ENCODE peak calls at places on chromosomes 2 and 18, in ten cellular contexts. One of them, this sample, is unnamed.

GRCh38 chr18:8507881-8508280 is 101.4 kb upstream of the RAB12 start:
- DNase-seq in HFF-Myc: no peak
- DNase-seq in OCI-LY7: no peak
- DNase-seq in AG09309: peak
- DNase-seq in fibroblast of pulmonary artery: no peak
- DNase-seq in astrocyte of the cerebellum: no peak
- DNase-seq in epithelial cell of esophagus: no peak
- DNase-seq in pancreas: no peak
- DNase-seq in WERI-Rb-1: no peak
- DNase-seq in kidney epithelial cell: no peak
- DNase-seq in this sample: peak

GRCh38 chr18:32373995-32374394 is 96.7 kb downstream of the GAREM1 start:
- DNase-seq in astrocyte of the cerebellum: no peak
- DNase-seq in fibroblast of pulmonary artery: peak
- DNase-seq in WERI-Rb-1: no peak
- DNase-seq in kidney epithelial cell: peak
- DNase-seq in HFF-Myc: no peak
- DNase-seq in pancreas: peak
- DNase-seq in OCI-LY7: no peak
- DNase-seq in epithelial cell of esophagus: peak
- DNase-seq in AG09309: no peak
- DNase-seq in this sample: no peak

GRCh38 chr18:59024829-59025228 is 114.9 kb upstream of the SEC11C start:
- DNase-seq in epithelial cell of esophagus: peak
- DNase-seq in HFF-Myc: peak
- DNase-seq in pancreas: no peak
- DNase-seq in OCI-LY7: no peak
- DNase-seq in WERI-Rb-1: no peak
- DNase-seq in astrocyte of the cerebellum: no peak
- DNase-seq in AG09309: no peak
- DNase-seq in fibroblast of pulmonary artery: peak
- DNase-seq in kidney epithelial cell: no peak
- DNase-seq in this sample: peak

GRCh38 chr2:67037655-67038054 is 359.5 kb upstream of the ETAA1 start:
- DNase-seq in WERI-Rb-1: no peak
- DNase-seq in pancreas: peak
- DNase-seq in OCI-LY7: no peak
- DNase-seq in epithelial cell of esophagus: no peak
- DNase-seq in astrocyte of the cerebellum: no peak
- DNase-seq in AG09309: no peak
- DNase-seq in HFF-Myc: no peak
- DNase-seq in fibroblast of pulmonary artery: no peak
- DNase-seq in kidney epithelial cell: no peak
- DNase-seq in this sample: no peak

GRCh38 chr2:96873651-96874096 is 3.8 kb upstream of the SEMA4C start:
- DNase-seq in pancreas: no peak
- DNase-seq in WERI-Rb-1: no peak
- DNase-seq in astrocyte of the cerebellum: no peak
- DNase-seq in kidney epithelial cell: no peak
- DNase-seq in AG09309: no peak
- DNase-seq in fibroblast of pulmonary artery: no peak
- DNase-seq in epithelial cell of esophagus: no peak
- DNase-seq in OCI-LY7: no peak
- DNase-seq in HFF-Myc: no peak
- DNase-seq in this sample: no peak

GRCh38 chr2:108927936-108928659 is 60.9 kb downstream of the EDAR start:
- DNase-seq in astrocyte of the cerebellum: peak
- DNase-seq in kidney epithelial cell: no peak
- DNase-seq in OCI-LY7: peak
- DNase-seq in fibroblast of pulmonary artery: peak
- DNase-seq in AG09309: peak
- DNase-seq in HFF-Myc: peak
- DNase-seq in epithelial cell of esophagus: peak
- DNase-seq in WERI-Rb-1: peak
- DNase-seq in pancreas: peak
- DNase-seq in this sample: peak

GRCh38 chr2:197144183-197144582 is 166.4 kb downstream of the ANKRD44 start:
- DNase-seq in HFF-Myc: no peak
- DNase-seq in kidney epithelial cell: no peak
- DNase-seq in pancreas: no peak
- DNase-seq in OCI-LY7: no peak
- DNase-seq in fibroblast of pulmonary artery: no peak
- DNase-seq in epithelial cell of esophagus: no peak
- DNase-seq in astrocyte of the cerebellum: no peak
- DNase-seq in AG09309: no peak
- DNase-seq in WERI-Rb-1: no peak
- DNase-seq in this sample: no peak

GRCh38 chr18:37179384-37179783 is 350.5 kb downstream of the KIAA1328 start:
- DNase-seq in epithelial cell of esophagus: no peak
- DNase-seq in OCI-LY7: no peak
- DNase-seq in pancreas: peak
- DNase-seq in AG09309: no peak
- DNase-seq in fibroblast of pulmonary artery: no peak
- DNase-seq in WERI-Rb-1: no peak
- DNase-seq in astrocyte of the cerebellum: no peak
- DNase-seq in HFF-Myc: no peak
- DNase-seq in kidney epithelial cell: no peak
- DNase-seq in this sample: no peak

GRCh38 chr2:162297925-162298552 is 20.4 kb downstream of the IFIH1 start:
- DNase-seq in pancreas: peak
- DNase-seq in kidney epithelial cell: no peak
- DNase-seq in AG09309: peak
- DNase-seq in OCI-LY7: peak
- DNase-seq in WERI-Rb-1: peak
- DNase-seq in astrocyte of the cerebellum: peak
- DNase-seq in epithelial cell of esophagus: peak
- DNase-seq in HFF-Myc: peak
- DNase-seq in fibroblast of pulmonary artery: peak
- DNase-seq in this sample: peak

GRCh38 chr2:85439986-85440385 is 21.5 kb downstream of the SH2D6 start:
- DNase-seq in AG09309: no peak
- DNase-seq in astrocyte of the cerebellum: no peak
- DNase-seq in kidney epithelial cell: no peak
- DNase-seq in WERI-Rb-1: no peak
- DNase-seq in OCI-LY7: no peak
- DNase-seq in epithelial cell of esophagus: no peak
- DNase-seq in pancreas: no peak
- DNase-seq in fibroblast of pulmonary artery: no peak
- DNase-seq in HFF-Myc: no peak
- DNase-seq in this sample: no peak

GRCh38 chr2:239329972-239330572 is 70.7 kb downstream of the HDAC4 start:
- DNase-seq in astrocyte of the cerebellum: no peak
- DNase-seq in OCI-LY7: no peak
- DNase-seq in epithelial cell of esophagus: no peak
- DNase-seq in kidney epithelial cell: no peak
- DNase-seq in AG09309: no peak
- DNase-seq in pancreas: peak
- DNase-seq in fibroblast of pulmonary artery: no peak
- DNase-seq in HFF-Myc: no peak
- DNase-seq in WERI-Rb-1: no peak
- DNase-seq in this sample: no peak

GRCh38 chr2:117401582-117401981 is 412.9 kb upstream of the DDX18 start:
- DNase-seq in WERI-Rb-1: no peak
- DNase-seq in pancreas: no peak
- DNase-seq in HFF-Myc: no peak
- DNase-seq in epithelial cell of esophagus: no peak
- DNase-seq in AG09309: no peak
- DNase-seq in kidney epithelial cell: no peak
- DNase-seq in fibroblast of pulmonary artery: no peak
- DNase-seq in astrocyte of the cerebellum: no peak
- DNase-seq in OCI-LY7: no peak
- DNase-seq in this sample: no peak

GRCh38 chr2:26010943-26011342 is 22.9 kb upstream of the RAB10 start:
- DNase-seq in HFF-Myc: no peak
- DNase-seq in pancreas: no peak
- DNase-seq in epithelial cell of esophagus: no peak
- DNase-seq in OCI-LY7: no peak
- DNase-seq in fibroblast of pulmonary artery: no peak
- DNase-seq in kidney epithelial cell: no peak
- DNase-seq in AG09309: no peak
- DNase-seq in astrocyte of the cerebellum: no peak
- DNase-seq in WERI-Rb-1: no peak
- DNase-seq in this sample: no peak

GRCh38 chr2:238100821-238101771 is 956 bp downstream of the ESPNL start:
- DNase-seq in AG09309: no peak
- DNase-seq in fibroblast of pulmonary artery: no peak
- DNase-seq in epithelial cell of esophagus: no peak
- DNase-seq in kidney epithelial cell: no peak
- DNase-seq in OCI-LY7: no peak
- DNase-seq in pancreas: peak
- DNase-seq in WERI-Rb-1: peak
- DNase-seq in HFF-Myc: no peak
- DNase-seq in astrocyte of the cerebellum: no peak
- DNase-seq in this sample: no peak

GRCh38 chr18:49127606-49128190 is 176.9 kb upstream of the SMAD7 start:
- DNase-seq in OCI-LY7: no peak
- DNase-seq in kidney epithelial cell: no peak
- DNase-seq in epithelial cell of esophagus: no peak
- DNase-seq in astrocyte of the cerebellum: no peak
- DNase-seq in AG09309: no peak
- DNase-seq in WERI-Rb-1: no peak
- DNase-seq in fibroblast of pulmonary artery: no peak
- DNase-seq in HFF-Myc: peak
- DNase-seq in pancreas: no peak
- DNase-seq in this sample: no peak

GRCh38 chr18:46046126-46046525 is 25.9 kb downstream of the PSTPIP2 start:
- DNase-seq in WERI-Rb-1: no peak
- DNase-seq in fibroblast of pulmonary artery: no peak
- DNase-seq in kidney epithelial cell: no peak
- DNase-seq in HFF-Myc: no peak
- DNase-seq in epithelial cell of esophagus: no peak
- DNase-seq in OCI-LY7: no peak
- DNase-seq in astrocyte of the cerebellum: no peak
- DNase-seq in AG09309: no peak
- DNase-seq in pancreas: no peak
- DNase-seq in this sample: no peak

GRCh38 chr2:239290618-239291504 is 110.0 kb downstream of the HDAC4 start:
- DNase-seq in fibroblast of pulmonary artery: no peak
- DNase-seq in HFF-Myc: no peak
- DNase-seq in AG09309: no peak
- DNase-seq in WERI-Rb-1: no peak
- DNase-seq in kidney epithelial cell: no peak
- DNase-seq in astrocyte of the cerebellum: peak
- DNase-seq in epithelial cell of esophagus: peak
- DNase-seq in OCI-LY7: no peak
- DNase-seq in pancreas: no peak
- DNase-seq in this sample: no peak

GRCh38 chr2:176132397-176133086 is 3.0 kb downstream of the HOXD8 start:
- DNase-seq in pancreas: no peak
- DNase-seq in kidney epithelial cell: no peak
- DNase-seq in HFF-Myc: no peak
- DNase-seq in AG09309: no peak
- DNase-seq in epithelial cell of esophagus: no peak
- DNase-seq in astrocyte of the cerebellum: no peak
- DNase-seq in WERI-Rb-1: peak
- DNase-seq in OCI-LY7: no peak
- DNase-seq in fibroblast of pulmonary artery: no peak
- DNase-seq in this sample: peak
- H3K4me3 ChIP-seq in pancreas: no peak
- H3K4me3 ChIP-seq in kidney epithelial cell: peak
- H3K4me3 ChIP-seq in HFF-Myc: no peak
- H3K4me3 ChIP-seq in AG09309: no peak
- H3K4me3 ChIP-seq in epithelial cell of esophagus: no peak
- H3K4me3 ChIP-seq in astrocyte of the cerebellum: peak
- H3K4me3 ChIP-seq in WERI-Rb-1: no peak
- H3K4me3 ChIP-seq in OCI-LY7: peak
- H3K4me3 ChIP-seq in fibroblast of pulmonary artery: no peak
- H3K4me3 ChIP-seq in this sample: peak

DNA sequence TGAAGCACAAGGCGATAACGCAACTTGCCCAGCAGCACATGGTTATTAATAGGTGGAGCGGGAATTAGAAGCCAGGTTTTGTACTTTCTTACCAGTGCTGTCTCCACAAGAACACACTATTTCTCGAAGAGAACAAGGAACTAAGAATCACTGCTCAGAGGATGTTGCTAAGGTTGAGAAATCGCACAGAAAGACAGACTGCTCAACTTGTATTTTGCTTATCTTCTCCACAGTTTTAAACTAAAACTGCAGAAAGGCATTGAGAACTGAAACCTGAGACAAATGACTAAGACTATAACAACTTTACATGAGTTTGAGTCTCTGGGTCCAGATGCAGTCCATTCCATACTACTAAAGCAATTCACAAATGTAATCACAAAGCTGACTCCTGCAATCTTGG is 6.2 kb downstream of the PRKD3 start:
- DNase-seq in fibroblast of pulmonary artery: peak
- DNase-seq in HFF-Myc: no peak
- DNase-seq in astrocyte of the cerebellum: no peak
- DNase-seq in AG09309: no peak
- DNase-seq in WERI-Rb-1: no peak
- DNase-seq in kidney epithelial cell: no peak
- DNase-seq in pancreas: no peak
- DNase-seq in epithelial cell of esophagus: no peak
- DNase-seq in OCI-LY7: peak
- DNase-seq in this sample: peak
- TF ChIP-seq CTCF in fibroblast of pulmonary artery: no peak
- TF ChIP-seq CTCF in HFF-Myc: no peak
- TF ChIP-seq CTCF in astrocyte of the cerebellum: no peak
- TF ChIP-seq CTCF in AG09309: no peak
- TF ChIP-seq CTCF in WERI-Rb-1: no peak
- TF ChIP-seq CTCF in kidney epithelial cell: no peak
- TF ChIP-seq CTCF in pancreas: no peak
- TF ChIP-seq CTCF in epithelial cell of esophagus: no peak
- TF ChIP-seq CTCF in OCI-LY7: no peak
- TF ChIP-seq CTCF in this sample: no peak

GRCh38 chr2:111099402-111099801 is 21.3 kb upstream of the BCL2L11 start:
- DNase-seq in pancreas: no peak
- DNase-seq in HFF-Myc: no peak
- DNase-seq in OCI-LY7: no peak
- DNase-seq in AG09309: no peak
- DNase-seq in epithelial cell of esophagus: no peak
- DNase-seq in kidney epithelial cell: no peak
- DNase-seq in fibroblast of pulmonary artery: no peak
- DNase-seq in astrocyte of the cerebellum: no peak
- DNase-seq in WERI-Rb-1: no peak
- DNase-seq in this sample: no peak
- H3K4me3 ChIP-seq in pancreas: no peak
- H3K4me3 ChIP-seq in HFF-Myc: no peak
- H3K4me3 ChIP-seq in OCI-LY7: no peak
- H3K4me3 ChIP-seq in AG09309: no peak
- H3K4me3 ChIP-seq in epithelial cell of esophagus: no peak
- H3K4me3 ChIP-seq in kidney epithelial cell: no peak
- H3K4me3 ChIP-seq in fibroblast of pulmonary artery: no peak
- H3K4me3 ChIP-seq in astrocyte of the cerebellum: no peak
- H3K4me3 ChIP-seq in WERI-Rb-1: no peak
- H3K4me3 ChIP-seq in this sample: no peak

DNA sequence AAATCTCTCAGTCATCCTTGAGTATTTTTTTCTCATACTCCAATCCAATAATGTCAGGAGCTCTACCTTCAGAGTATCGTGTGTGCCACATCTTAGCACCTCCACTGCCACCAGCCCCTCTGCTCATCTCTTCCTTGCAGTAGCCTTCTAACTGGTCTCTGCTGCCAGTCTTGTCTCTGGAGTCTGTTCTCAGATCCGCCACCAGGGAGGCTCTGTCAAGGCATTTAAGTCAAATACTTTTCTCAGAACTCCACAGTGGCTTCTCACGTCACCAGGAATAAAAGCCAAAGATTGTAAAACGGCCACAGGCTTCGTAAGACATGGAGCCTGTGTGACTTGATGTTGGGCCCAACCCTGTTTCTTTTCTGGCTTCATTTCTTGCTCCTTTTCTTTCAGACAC is 7.1 kb downstream of the UNC50 start:
- DNase-seq in pancreas: no peak
- DNase-seq in fibroblast of pulmonary artery: no peak
- DNase-seq in AG09309: no peak
- DNase-seq in kidney epithelial cell: no peak
- DNase-seq in OCI-LY7: no peak
- DNase-seq in HFF-Myc: no peak
- DNase-seq in astrocyte of the cerebellum: no peak
- DNase-seq in epithelial cell of esophagus: peak
- DNase-seq in WERI-Rb-1: no peak
- DNase-seq in this sample: peak
- TF ChIP-seq CTCF in pancreas: no peak
- TF ChIP-seq CTCF in fibroblast of pulmonary artery: peak
- TF ChIP-seq CTCF in AG09309: no peak
- TF ChIP-seq CTCF in kidney epithelial cell: no peak
- TF ChIP-seq CTCF in OCI-LY7: peak
- TF ChIP-seq CTCF in HFF-Myc: no peak
- TF ChIP-seq CTCF in astrocyte of the cerebellum: peak
- TF ChIP-seq CTCF in epithelial cell of esophagus: no peak
- TF ChIP-seq CTCF in WERI-Rb-1: no peak
- TF ChIP-seq CTCF in this sample: no peak

This sample was measured in AG10803.